ENCODE peak calls at places on chromosomes 13 and 19, in six cellular contexts. H, C, J, K, S and O are unnamed samples.
A peak's percentile ranks its signal among the peaks of the same experiment; 100 is the strongest.

GRCh38 chr13:94710881-94711560 is 1.3 kb downstream of the SOX21 start:
- DNase-seq in K (no peak), C (no peak), S (peak; percentile 44), H (peak; percentile 30), J (no peak), O (no peak)

GRCh38 chr19:40802300-40803169 is 3.5 kb downstream of the EGLN2 start:
- DNase-seq in C (no peak), H (no peak), K (no peak), S (no peak), J (no peak), O (no peak)

GRCh38 chr13:74128171-74128767 is 5.9 kb downstream of the KLF12 start:
- DNase-seq in J (no peak), H (no peak), K (no peak), S (no peak), C (peak; percentile 36), O (no peak)

GRCh38 chr13:51776179-51776578 is 27.8 kb downstream of the DHRS12 start:
- DNase-seq in C (no peak), S (no peak), H (no peak), K (no peak), J (peak; percentile 79), O (no peak)

GRCh38 chr19:44975444-44975843 is 20.3 kb downstream of the CLPTM1 start:
- DNase-seq in S (no peak), C (no peak), K (no peak), J (no peak), H (no peak), O (no peak)

GRCh38 chr19:45107621-45108170 is 14.7 kb downstream of the PPP1R37 start:
- DNase-seq in C (no peak), S (no peak), K (no peak), J (no peak), H (no peak), O (no peak)

GRCh38 chr19:34145741-34146202 is 26.5 kb upstream of the LSM14A start:
- DNase-seq in H (peak; percentile 52), J (peak; percentile 56), S (peak; percentile 30), C (peak; percentile 75), K (peak; percentile 26), O (peak; percentile 84)

GRCh38 chr19:15456871-15457700 is 7.3 kb downstream of the RASAL3 start:
- DNase-seq in C (peak; percentile 14), H (no peak), S (no peak), J (peak; percentile 60), K (no peak), O (no peak)

GRCh38 chr13:52736891-52737290 is 2.7 kb downstream of the CNMD start:
- DNase-seq in K (no peak), C (no peak), S (no peak), H (no peak), J (no peak), O (no peak)

GRCh38 chr13:20412761-20413355 is 112.8 kb downstream of the CRYL1 start:
- DNase-seq in H (peak; percentile 49), J (no peak), S (no peak), K (no peak), C (no peak), O (no peak)

GRCh38 chr19:3455393-3455955 is 24.9 kb downstream of the SMIM24 start:
- DNase-seq in S (no peak), K (no peak), C (no peak), J (no peak), H (no peak), O (no peak)

GRCh38 chr19:47512183-47512947 is 2.5 kb downstream of the NAPA start:
- DNase-seq in C (no peak), S (no peak), H (no peak), K (no peak), J (peak; percentile 92), O (no peak)